ENCODE peak calls at places on chromosomes 4 and X, in eight cellular contexts. One of them, this sample, is unnamed.

GRCh38 chr4:89539374-89539773 is 231.8 kb upstream of the GPRIN3 start:
- DNase-seq in nephron progenitor cell: no peak
- DNase-seq in stimulated activated CD4-positive, alpha-beta T cell treated with anti-CD3 and anti-CD28 coated beads, Interleukin-12 subunit alpha, Interleukin-12 subunit beta, amount 100 ng/mL, for 24 hours: no peak
- DNase-seq in mucosa of descending colon: no peak
- DNase-seq in stimulated activated CD8-positive, alpha-beta memory T cell treated with anti-CD3 and anti-CD28 coated beads, Interleukin-4, amount 100 ng/mL, for 1 hour: no peak
- DNase-seq in cardiac muscle cell: no peak
- DNase-seq in lower lobe of right lung: no peak
- DNase-seq in endodermal cell: no peak
- DNase-seq in this sample: no peak

GRCh38 chrX:17525762-17526555 is 151.0 kb downstream of the NHS start:
- DNase-seq in cardiac muscle cell: no peak
- DNase-seq in lower lobe of right lung: no peak
- DNase-seq in nephron progenitor cell: no peak
- DNase-seq in endodermal cell: no peak
- DNase-seq in stimulated activated CD8-positive, alpha-beta memory T cell treated with anti-CD3 and anti-CD28 coated beads, Interleukin-4, amount 100 ng/mL, for 1 hour: no peak
- DNase-seq in mucosa of descending colon: no peak
- DNase-seq in stimulated activated CD4-positive, alpha-beta T cell treated with anti-CD3 and anti-CD28 coated beads, Interleukin-12 subunit alpha, Interleukin-12 subunit beta, amount 100 ng/mL, for 24 hours: no peak
- DNase-seq in this sample: no peak

GRCh38 chr4:13543091-13543581 is 1.2 kb downstream of the NKX3-2 start:
- DNase-seq in stimulated activated CD8-positive, alpha-beta memory T cell treated with anti-CD3 and anti-CD28 coated beads, Interleukin-4, amount 100 ng/mL, for 1 hour: no peak
- DNase-seq in stimulated activated CD4-positive, alpha-beta T cell treated with anti-CD3 and anti-CD28 coated beads, Interleukin-12 subunit alpha, Interleukin-12 subunit beta, amount 100 ng/mL, for 24 hours: no peak
- DNase-seq in nephron progenitor cell: no peak
- DNase-seq in endodermal cell: peak
- DNase-seq in lower lobe of right lung: no peak
- DNase-seq in mucosa of descending colon: no peak
- DNase-seq in cardiac muscle cell: no peak
- DNase-seq in this sample: no peak

GRCh38 chr4:1767770-1768366 is 25.2 kb upstream of the FGFR3 start:
- DNase-seq in nephron progenitor cell: peak
- DNase-seq in cardiac muscle cell: peak
- DNase-seq in lower lobe of right lung: peak
- DNase-seq in stimulated activated CD8-positive, alpha-beta memory T cell treated with anti-CD3 and anti-CD28 coated beads, Interleukin-4, amount 100 ng/mL, for 1 hour: no peak
- DNase-seq in mucosa of descending colon: no peak
- DNase-seq in stimulated activated CD4-positive, alpha-beta T cell treated with anti-CD3 and anti-CD28 coated beads, Interleukin-12 subunit alpha, Interleukin-12 subunit beta, amount 100 ng/mL, for 24 hours: no peak
- DNase-seq in endodermal cell: peak
- DNase-seq in this sample: peak

GRCh38 chr4:21795091-21795490 is 153.5 kb downstream of the KCNIP4 start:
- DNase-seq in endodermal cell: no peak
- DNase-seq in mucosa of descending colon: no peak
- DNase-seq in stimulated activated CD4-positive, alpha-beta T cell treated with anti-CD3 and anti-CD28 coated beads, Interleukin-12 subunit alpha, Interleukin-12 subunit beta, amount 100 ng/mL, for 24 hours: no peak
- DNase-seq in stimulated activated CD8-positive, alpha-beta memory T cell treated with anti-CD3 and anti-CD28 coated beads, Interleukin-4, amount 100 ng/mL, for 1 hour: no peak
- DNase-seq in nephron progenitor cell: no peak
- DNase-seq in lower lobe of right lung: no peak
- DNase-seq in cardiac muscle cell: no peak
- DNase-seq in this sample: no peak

GRCh38 chrX:51894697-51895336 is 1.4 kb downstream of the MAGED1 start:
- DNase-seq in cardiac muscle cell: peak
- DNase-seq in stimulated activated CD4-positive, alpha-beta T cell treated with anti-CD3 and anti-CD28 coated beads, Interleukin-12 subunit alpha, Interleukin-12 subunit beta, amount 100 ng/mL, for 24 hours: no peak
- DNase-seq in nephron progenitor cell: peak
- DNase-seq in lower lobe of right lung: no peak
- DNase-seq in mucosa of descending colon: peak
- DNase-seq in stimulated activated CD8-positive, alpha-beta memory T cell treated with anti-CD3 and anti-CD28 coated beads, Interleukin-4, amount 100 ng/mL, for 1 hour: no peak
- DNase-seq in endodermal cell: peak
- DNase-seq in this sample: peak

GRCh38 chr4:121785479-121785878 is 15.6 kb upstream of the EXOSC9 start:
- DNase-seq in nephron progenitor cell: no peak
- DNase-seq in mucosa of descending colon: no peak
- DNase-seq in cardiac muscle cell: no peak
- DNase-seq in lower lobe of right lung: no peak
- DNase-seq in endodermal cell: no peak
- DNase-seq in stimulated activated CD8-positive, alpha-beta memory T cell treated with anti-CD3 and anti-CD28 coated beads, Interleukin-4, amount 100 ng/mL, for 1 hour: no peak
- DNase-seq in stimulated activated CD4-positive, alpha-beta T cell treated with anti-CD3 and anti-CD28 coated beads, Interleukin-12 subunit alpha, Interleukin-12 subunit beta, amount 100 ng/mL, for 24 hours: no peak
- DNase-seq in this sample: no peak

GRCh38 chr4:57404463-57404862 is 294.3 kb upstream of the IGFBP7 start:
- DNase-seq in stimulated activated CD8-positive, alpha-beta memory T cell treated with anti-CD3 and anti-CD28 coated beads, Interleukin-4, amount 100 ng/mL, for 1 hour: no peak
- DNase-seq in mucosa of descending colon: no peak
- DNase-seq in endodermal cell: no peak
- DNase-seq in cardiac muscle cell: no peak
- DNase-seq in stimulated activated CD4-positive, alpha-beta T cell treated with anti-CD3 and anti-CD28 coated beads, Interleukin-12 subunit alpha, Interleukin-12 subunit beta, amount 100 ng/mL, for 24 hours: no peak
- DNase-seq in lower lobe of right lung: no peak
- DNase-seq in nephron progenitor cell: no peak
- DNase-seq in this sample: no peak

GRCh38 chrX:63421411-63421810 is 70.3 kb upstream of the SPIN4 start:
- DNase-seq in nephron progenitor cell: no peak
- DNase-seq in stimulated activated CD8-positive, alpha-beta memory T cell treated with anti-CD3 and anti-CD28 coated beads, Interleukin-4, amount 100 ng/mL, for 1 hour: no peak
- DNase-seq in lower lobe of right lung: no peak
- DNase-seq in stimulated activated CD4-positive, alpha-beta T cell treated with anti-CD3 and anti-CD28 coated beads, Interleukin-12 subunit alpha, Interleukin-12 subunit beta, amount 100 ng/mL, for 24 hours: no peak
- DNase-seq in endodermal cell: no peak
- DNase-seq in mucosa of descending colon: no peak
- DNase-seq in cardiac muscle cell: no peak
- DNase-seq in this sample: no peak

GRCh38 chr4:183485411-183486160 is 19.3 kb upstream of the ING2 start:
- DNase-seq in endodermal cell: no peak
- DNase-seq in lower lobe of right lung: no peak
- DNase-seq in mucosa of descending colon: no peak
- DNase-seq in stimulated activated CD8-positive, alpha-beta memory T cell treated with anti-CD3 and anti-CD28 coated beads, Interleukin-4, amount 100 ng/mL, for 1 hour: no peak
- DNase-seq in stimulated activated CD4-positive, alpha-beta T cell treated with anti-CD3 and anti-CD28 coated beads, Interleukin-12 subunit alpha, Interleukin-12 subunit beta, amount 100 ng/mL, for 24 hours: no peak
- DNase-seq in nephron progenitor cell: no peak
- DNase-seq in cardiac muscle cell: no peak
- DNase-seq in this sample: no peak

GRCh38 chr4:176034498-176034897 is 31.1 kb upstream of the WDR17 start:
- DNase-seq in mucosa of descending colon: no peak
- DNase-seq in endodermal cell: no peak
- DNase-seq in stimulated activated CD8-positive, alpha-beta memory T cell treated with anti-CD3 and anti-CD28 coated beads, Interleukin-4, amount 100 ng/mL, for 1 hour: no peak
- DNase-seq in nephron progenitor cell: peak
- DNase-seq in lower lobe of right lung: no peak
- DNase-seq in stimulated activated CD4-positive, alpha-beta T cell treated with anti-CD3 and anti-CD28 coated beads, Interleukin-12 subunit alpha, Interleukin-12 subunit beta, amount 100 ng/mL, for 24 hours: no peak
- DNase-seq in cardiac muscle cell: peak
- DNase-seq in this sample: no peak

GRCh38 chr4:4432341-4433125 is 45.6 kb downstream of the NSG1 start:
- DNase-seq in nephron progenitor cell: no peak
- DNase-seq in lower lobe of right lung: no peak
- DNase-seq in stimulated activated CD4-positive, alpha-beta T cell treated with anti-CD3 and anti-CD28 coated beads, Interleukin-12 subunit alpha, Interleukin-12 subunit beta, amount 100 ng/mL, for 24 hours: no peak
- DNase-seq in cardiac muscle cell: no peak
- DNase-seq in stimulated activated CD8-positive, alpha-beta memory T cell treated with anti-CD3 and anti-CD28 coated beads, Interleukin-4, amount 100 ng/mL, for 1 hour: no peak
- DNase-seq in endodermal cell: peak
- DNase-seq in mucosa of descending colon: no peak
- DNase-seq in this sample: no peak

GRCh38 chr4:136562842-136563241 is 969.5 kb downstream of the PCDH18 start:
- DNase-seq in lower lobe of right lung: no peak
- DNase-seq in mucosa of descending colon: no peak
- DNase-seq in endodermal cell: no peak
- DNase-seq in cardiac muscle cell: no peak
- DNase-seq in stimulated activated CD8-positive, alpha-beta memory T cell treated with anti-CD3 and anti-CD28 coated beads, Interleukin-4, amount 100 ng/mL, for 1 hour: no peak
- DNase-seq in nephron progenitor cell: no peak
- DNase-seq in stimulated activated CD4-positive, alpha-beta T cell treated with anti-CD3 and anti-CD28 coated beads, Interleukin-12 subunit alpha, Interleukin-12 subunit beta, amount 100 ng/mL, for 24 hours: no peak
- DNase-seq in this sample: no peak

GRCh38 chr4:189285377-189285776 is 655.3 kb upstream of the FRG1 start:
- DNase-seq in nephron progenitor cell: no peak
- DNase-seq in cardiac muscle cell: no peak
- DNase-seq in lower lobe of right lung: no peak
- DNase-seq in endodermal cell: peak
- DNase-seq in stimulated activated CD8-positive, alpha-beta memory T cell treated with anti-CD3 and anti-CD28 coated beads, Interleukin-4, amount 100 ng/mL, for 1 hour: no peak
- DNase-seq in mucosa of descending colon: no peak
- DNase-seq in stimulated activated CD4-positive, alpha-beta T cell treated with anti-CD3 and anti-CD28 coated beads, Interleukin-12 subunit alpha, Interleukin-12 subunit beta, amount 100 ng/mL, for 24 hours: no peak
- DNase-seq in this sample: no peak

GRCh38 chr4:53019485-53020382 is 157.6 kb downstream of the RASL11B start:
- DNase-seq in endodermal cell: no peak
- DNase-seq in mucosa of descending colon: no peak
- DNase-seq in cardiac muscle cell: no peak
- DNase-seq in stimulated activated CD4-positive, alpha-beta T cell treated with anti-CD3 and anti-CD28 coated beads, Interleukin-12 subunit alpha, Interleukin-12 subunit beta, amount 100 ng/mL, for 24 hours: no peak
- DNase-seq in lower lobe of right lung: no peak
- DNase-seq in stimulated activated CD8-positive, alpha-beta memory T cell treated with anti-CD3 and anti-CD28 coated beads, Interleukin-4, amount 100 ng/mL, for 1 hour: no peak
- DNase-seq in nephron progenitor cell: no peak
- DNase-seq in this sample: no peak

GRCh38 chr4:791201-791865 is 34.6 kb downstream of the CPLX1 start:
- DNase-seq in cardiac muscle cell: no peak
- DNase-seq in endodermal cell: peak
- DNase-seq in nephron progenitor cell: no peak
- DNase-seq in mucosa of descending colon: no peak
- DNase-seq in lower lobe of right lung: peak
- DNase-seq in stimulated activated CD8-positive, alpha-beta memory T cell treated with anti-CD3 and anti-CD28 coated beads, Interleukin-4, amount 100 ng/mL, for 1 hour: no peak
- DNase-seq in stimulated activated CD4-positive, alpha-beta T cell treated with anti-CD3 and anti-CD28 coated beads, Interleukin-12 subunit alpha, Interleukin-12 subunit beta, amount 100 ng/mL, for 24 hours: no peak
- DNase-seq in this sample: no peak

GRCh38 chr4:884259-884658 is 47.9 kb downstream of the GAK start:
- DNase-seq in mucosa of descending colon: no peak
- DNase-seq in endodermal cell: no peak
- DNase-seq in stimulated activated CD8-positive, alpha-beta memory T cell treated with anti-CD3 and anti-CD28 coated beads, Interleukin-4, amount 100 ng/mL, for 1 hour: no peak
- DNase-seq in cardiac muscle cell: no peak
- DNase-seq in stimulated activated CD4-positive, alpha-beta T cell treated with anti-CD3 and anti-CD28 coated beads, Interleukin-12 subunit alpha, Interleukin-12 subunit beta, amount 100 ng/mL, for 24 hours: no peak
- DNase-seq in nephron progenitor cell: no peak
- DNase-seq in lower lobe of right lung: no peak
- DNase-seq in this sample: no peak

GRCh38 chr4:54230479-54231418 is 1.7 kb downstream of the PDGFRA start:
- DNase-seq in lower lobe of right lung: peak
- DNase-seq in nephron progenitor cell: peak
- DNase-seq in endodermal cell: peak
- DNase-seq in mucosa of descending colon: peak
- DNase-seq in stimulated activated CD8-positive, alpha-beta memory T cell treated with anti-CD3 and anti-CD28 coated beads, Interleukin-4, amount 100 ng/mL, for 1 hour: no peak
- DNase-seq in stimulated activated CD4-positive, alpha-beta T cell treated with anti-CD3 and anti-CD28 coated beads, Interleukin-12 subunit alpha, Interleukin-12 subunit beta, amount 100 ng/mL, for 24 hours: no peak
- DNase-seq in cardiac muscle cell: peak
- DNase-seq in this sample: no peak

GRCh38 chrX:151488677-151489076 is 74.8 kb upstream of the PASD1 start:
- DNase-seq in nephron progenitor cell: no peak
- DNase-seq in stimulated activated CD8-positive, alpha-beta memory T cell treated with anti-CD3 and anti-CD28 coated beads, Interleukin-4, amount 100 ng/mL, for 1 hour: no peak
- DNase-seq in endodermal cell: peak
- DNase-seq in lower lobe of right lung: no peak
- DNase-seq in mucosa of descending colon: no peak
- DNase-seq in cardiac muscle cell: peak
- DNase-seq in stimulated activated CD4-positive, alpha-beta T cell treated with anti-CD3 and anti-CD28 coated beads, Interleukin-12 subunit alpha, Interleukin-12 subunit beta, amount 100 ng/mL, for 24 hours: no peak
- DNase-seq in this sample: no peak

GRCh38 chrX:115948018-115948923 is 222.3 kb upstream of the AGTR2 start:
- DNase-seq in stimulated activated CD4-positive, alpha-beta T cell treated with anti-CD3 and anti-CD28 coated beads, Interleukin-12 subunit alpha, Interleukin-12 subunit beta, amount 100 ng/mL, for 24 hours: no peak
- DNase-seq in stimulated activated CD8-positive, alpha-beta memory T cell treated with anti-CD3 and anti-CD28 coated beads, Interleukin-4, amount 100 ng/mL, for 1 hour: no peak
- DNase-seq in lower lobe of right lung: no peak
- DNase-seq in cardiac muscle cell: no peak
- DNase-seq in endodermal cell: peak
- DNase-seq in mucosa of descending colon: no peak
- DNase-seq in nephron progenitor cell: no peak
- DNase-seq in this sample: no peak

GRCh38 chr4:89661490-89661889 is 175.5 kb downstream of the SNCA start:
- DNase-seq in endodermal cell: no peak
- DNase-seq in nephron progenitor cell: no peak
- DNase-seq in lower lobe of right lung: no peak
- DNase-seq in stimulated activated CD4-positive, alpha-beta T cell treated with anti-CD3 and anti-CD28 coated beads, Interleukin-12 subunit alpha, Interleukin-12 subunit beta, amount 100 ng/mL, for 24 hours: no peak
- DNase-seq in stimulated activated CD8-positive, alpha-beta memory T cell treated with anti-CD3 and anti-CD28 coated beads, Interleukin-4, amount 100 ng/mL, for 1 hour: no peak
- DNase-seq in mucosa of descending colon: no peak
- DNase-seq in cardiac muscle cell: peak
- DNase-seq in this sample: no peak

GRCh38 chr4:9782136-9782436 is 652 bp downstream of the DRD5 start:
- DNase-seq in nephron progenitor cell: no peak
- DNase-seq in lower lobe of right lung: no peak
- DNase-seq in endodermal cell: no peak
- DNase-seq in stimulated activated CD4-positive, alpha-beta T cell treated with anti-CD3 and anti-CD28 coated beads, Interleukin-12 subunit alpha, Interleukin-12 subunit beta, amount 100 ng/mL, for 24 hours: no peak
- DNase-seq in mucosa of descending colon: no peak
- DNase-seq in cardiac muscle cell: no peak
- DNase-seq in stimulated activated CD8-positive, alpha-beta memory T cell treated with anti-CD3 and anti-CD28 coated beads, Interleukin-4, amount 100 ng/mL, for 1 hour: no peak
- DNase-seq in this sample: no peak

GRCh38 chr4:72577211-72577610 is 8.2 kb upstream of the ADAMTS3 start:
- DNase-seq in stimulated activated CD4-positive, alpha-beta T cell treated with anti-CD3 and anti-CD28 coated beads, Interleukin-12 subunit alpha, Interleukin-12 subunit beta, amount 100 ng/mL, for 24 hours: no peak
- DNase-seq in endodermal cell: no peak
- DNase-seq in nephron progenitor cell: no peak
- DNase-seq in mucosa of descending colon: no peak
- DNase-seq in cardiac muscle cell: no peak
- DNase-seq in lower lobe of right lung: no peak
- DNase-seq in stimulated activated CD8-positive, alpha-beta memory T cell treated with anti-CD3 and anti-CD28 coated beads, Interleukin-4, amount 100 ng/mL, for 1 hour: no peak
- DNase-seq in this sample: no peak

GRCh38 chr4:73222466-73223257 is 35.9 kb downstream of the ANKRD17 start:
- DNase-seq in endodermal cell: peak
- DNase-seq in cardiac muscle cell: peak
- DNase-seq in stimulated activated CD4-positive, alpha-beta T cell treated with anti-CD3 and anti-CD28 coated beads, Interleukin-12 subunit alpha, Interleukin-12 subunit beta, amount 100 ng/mL, for 24 hours: peak
- DNase-seq in mucosa of descending colon: no peak
- DNase-seq in stimulated activated CD8-positive, alpha-beta memory T cell treated with anti-CD3 and anti-CD28 coated beads, Interleukin-4, amount 100 ng/mL, for 1 hour: peak
- DNase-seq in nephron progenitor cell: peak
- DNase-seq in lower lobe of right lung: no peak
- DNase-seq in this sample: peak

GRCh38 chr4:112279025-112279881 is 6.5 kb downstream of the TIFA start:
- DNase-seq in cardiac muscle cell: no peak
- DNase-seq in mucosa of descending colon: no peak
- DNase-seq in nephron progenitor cell: no peak
- DNase-seq in stimulated activated CD4-positive, alpha-beta T cell treated with anti-CD3 and anti-CD28 coated beads, Interleukin-12 subunit alpha, Interleukin-12 subunit beta, amount 100 ng/mL, for 24 hours: no peak
- DNase-seq in lower lobe of right lung: peak
- DNase-seq in stimulated activated CD8-positive, alpha-beta memory T cell treated with anti-CD3 and anti-CD28 coated beads, Interleukin-4, amount 100 ng/mL, for 1 hour: no peak
- DNase-seq in endodermal cell: no peak
- DNase-seq in this sample: no peak

GRCh38 chr4:104860227-104861123 is 286.2 kb upstream of the TET2 start:
- DNase-seq in mucosa of descending colon: no peak
- DNase-seq in stimulated activated CD8-positive, alpha-beta memory T cell treated with anti-CD3 and anti-CD28 coated beads, Interleukin-4, amount 100 ng/mL, for 1 hour: no peak
- DNase-seq in cardiac muscle cell: peak
- DNase-seq in stimulated activated CD4-positive, alpha-beta T cell treated with anti-CD3 and anti-CD28 coated beads, Interleukin-12 subunit alpha, Interleukin-12 subunit beta, amount 100 ng/mL, for 24 hours: peak
- DNase-seq in endodermal cell: peak
- DNase-seq in nephron progenitor cell: peak
- DNase-seq in lower lobe of right lung: no peak
- DNase-seq in this sample: peak

GRCh38 chr4:184417802-184418511 is 56.4 kb downstream of the IRF2 start:
- DNase-seq in cardiac muscle cell: no peak
- DNase-seq in lower lobe of right lung: no peak
- DNase-seq in stimulated activated CD8-positive, alpha-beta memory T cell treated with anti-CD3 and anti-CD28 coated beads, Interleukin-4, amount 100 ng/mL, for 1 hour: no peak
- DNase-seq in endodermal cell: no peak
- DNase-seq in stimulated activated CD4-positive, alpha-beta T cell treated with anti-CD3 and anti-CD28 coated beads, Interleukin-12 subunit alpha, Interleukin-12 subunit beta, amount 100 ng/mL, for 24 hours: no peak
- DNase-seq in nephron progenitor cell: no peak
- DNase-seq in mucosa of descending colon: no peak
- DNase-seq in this sample: no peak

GRCh38 chr4:76948441-76949292 is 885 bp upstream of the SEPTIN11 start:
- DNase-seq in lower lobe of right lung: peak
- DNase-seq in cardiac muscle cell: peak
- DNase-seq in mucosa of descending colon: peak
- DNase-seq in stimulated activated CD4-positive, alpha-beta T cell treated with anti-CD3 and anti-CD28 coated beads, Interleukin-12 subunit alpha, Interleukin-12 subunit beta, amount 100 ng/mL, for 24 hours: peak
- DNase-seq in stimulated activated CD8-positive, alpha-beta memory T cell treated with anti-CD3 and anti-CD28 coated beads, Interleukin-4, amount 100 ng/mL, for 1 hour: no peak
- DNase-seq in endodermal cell: peak
- DNase-seq in nephron progenitor cell: peak
- DNase-seq in this sample: peak

GRCh38 chrX:30309139-30309571 is at the start of gene NR0B1:
- DNase-seq in stimulated activated CD4-positive, alpha-beta T cell treated with anti-CD3 and anti-CD28 coated beads, Interleukin-12 subunit alpha, Interleukin-12 subunit beta, amount 100 ng/mL, for 24 hours: no peak
- DNase-seq in mucosa of descending colon: no peak
- DNase-seq in stimulated activated CD8-positive, alpha-beta memory T cell treated with anti-CD3 and anti-CD28 coated beads, Interleukin-4, amount 100 ng/mL, for 1 hour: no peak
- DNase-seq in lower lobe of right lung: no peak
- DNase-seq in cardiac muscle cell: peak
- DNase-seq in nephron progenitor cell: peak
- DNase-seq in endodermal cell: peak
- DNase-seq in this sample: peak

GRCh38 chrX:11764602-11765067 is 6.6 kb downstream of the MSL3 start:
- DNase-seq in stimulated activated CD4-positive, alpha-beta T cell treated with anti-CD3 and anti-CD28 coated beads, Interleukin-12 subunit alpha, Interleukin-12 subunit beta, amount 100 ng/mL, for 24 hours: no peak
- DNase-seq in stimulated activated CD8-positive, alpha-beta memory T cell treated with anti-CD3 and anti-CD28 coated beads, Interleukin-4, amount 100 ng/mL, for 1 hour: no peak
- DNase-seq in nephron progenitor cell: no peak
- DNase-seq in endodermal cell: no peak
- DNase-seq in lower lobe of right lung: no peak
- DNase-seq in mucosa of descending colon: no peak
- DNase-seq in cardiac muscle cell: no peak
- DNase-seq in this sample: no peak

GRCh38 chr4:1215347-1216075 is 33.4 kb downstream of the CTBP1 start:
- DNase-seq in endodermal cell: no peak
- DNase-seq in nephron progenitor cell: no peak
- DNase-seq in stimulated activated CD4-positive, alpha-beta T cell treated with anti-CD3 and anti-CD28 coated beads, Interleukin-12 subunit alpha, Interleukin-12 subunit beta, amount 100 ng/mL, for 24 hours: no peak
- DNase-seq in stimulated activated CD8-positive, alpha-beta memory T cell treated with anti-CD3 and anti-CD28 coated beads, Interleukin-4, amount 100 ng/mL, for 1 hour: no peak
- DNase-seq in mucosa of descending colon: peak
- DNase-seq in cardiac muscle cell: no peak
- DNase-seq in lower lobe of right lung: no peak
- DNase-seq in this sample: no peak

This sample was measured in body of pancreas.